ENCODE peak calls at places on chromosomes 3 and 15, in four cellular contexts. V, B, Y and T are unnamed samples.

GRCh38 chr3:183468424-183468823 is 40.0 kb upstream of the MCF2L2 start:
- DNase-seq in B (no peak), Y (no peak), V (no peak), T (no peak)

GRCh38 chr15:93974804-93975481 is 256.4 kb upstream of the MCTP2 start:
- DNase-seq in B (peak; percentile 1), V (peak; percentile 64), Y (peak; percentile 16), T (no peak)

GRCh38 chr3:56467801-56468183 is 475 bp downstream of the ERC2 start:
- DNase-seq in B (no peak), V (peak; percentile 37), Y (no peak), T (no peak)

GRCh38 chr3:196235452-196236122 is 19.3 kb downstream of the SLC51A start:
- DNase-seq in Y (no peak), V (no peak), B (no peak), T (no peak)

GRCh38 chr15:65868546-65869126 is 655 bp upstream of the RAB11A start:
- DNase-seq in Y (no peak), V (no peak), B (no peak), T (no peak)

GRCh38 chr3:30658328-30659052 is 52.1 kb downstream of the TGFBR2 start:
- DNase-seq in B (no peak), Y (peak; percentile 43), V (no peak), T (no peak)

GRCh38 chr3:42228796-42229195 is 37.2 kb downstream of the CCK start:
- DNase-seq in B (no peak), Y (no peak), V (no peak), T (no peak)

GRCh38 chr15:68200016-68200861 is 4.9 kb downstream of the CALML4 start:
- DNase-seq in B (no peak), Y (no peak), V (no peak), T (no peak)

GRCh38 chr3:87358066-87358465 is 81.7 kb upstream of the POU1F1 start:
- DNase-seq in Y (no peak), V (no peak), B (no peak), T (no peak)

GRCh38 chr3:177516130-177517011 is 319.1 kb upstream of the TBL1XR1 start:
- DNase-seq in B (peak; percentile 97), V (no peak), Y (peak; percentile 81), T (peak; percentile 87)

GRCh38 chr3:32822609-32823498 is 5.1 kb downstream of the TRIM71 start:
- DNase-seq in Y (no peak), V (no peak), B (no peak), T (no peak)

GRCh38 chr15:88613074-88613944 is 7.8 kb upstream of the AEN start:
- DNase-seq in B (no peak), V (no peak), Y (no peak), T (no peak)

GRCh38 chr15:26967719-26968269 is 3.2 kb upstream of the GABRG3 start:
- DNase-seq in V (peak; percentile 11), Y (no peak), B (no peak), T (no peak)

GRCh38 chr15:69983696-69984265 is 113.9 kb downstream of the TLE3 start:
- DNase-seq in B (no peak), V (no peak), Y (no peak), T (no peak)

GRCh38 chr3:174355505-174355904 is 503.6 kb upstream of the NAALADL2 start:
- DNase-seq in V (peak; percentile 76), B (no peak), Y (no peak), T (no peak)

GRCh38 chr3:172272699-172273098 is 175.6 kb downstream of the GHSR start:
- DNase-seq in V (no peak), B (no peak), Y (no peak), T (no peak)

GRCh38 chr15:96331141-96331941 is 841 bp downstream of the NR2F2 start:
- DNase-seq in Y (no peak), V (peak; percentile 28), B (no peak), T (no peak)